ENCODE peak calls at places on chromosomes 4 and X, in five cellular contexts. Y, E, F, N and W are unnamed samples.

GRCh38 chr4:84690481-84690880 is 107.6 kb downstream of the CDS1 start:
- DNase-seq in N (no peak), F (no peak), Y (no peak), E (no peak), W (no peak)

GRCh38 chrX:34943235-34943634 is 639 bp downstream of the FAM47B start:
- DNase-seq in F (no peak), N (no peak), E (no peak), Y (no peak), W (no peak)

GRCh38 chr4:7196283-7196651 is 3.9 kb downstream of the SORCS2 start:
- DNase-seq in F (no peak), E (no peak), Y (no peak), N (no peak), W (no peak)

GRCh38 chrX:136457303-136457917 is 30.3 kb upstream of the BRS3 start:
- DNase-seq in E (no peak), F (no peak), N (no peak), Y (no peak), W (no peak)

GRCh38 chrX:12791253-12792228 is at the start of gene PRPS2:
- DNase-seq in E (peak; percentile 33), F (peak; percentile 70), N (peak; percentile 80), Y (peak; percentile 75), W (peak; percentile 48)

GRCh38 chrX:98405376-98405775 is 1521.7 kb downstream of the RPA4 start:
- DNase-seq in N (no peak), E (no peak), F (no peak), Y (no peak), W (no peak)

GRCh38 chr4:81698536-81698935 is 226.8 kb upstream of the RASGEF1B start:
- DNase-seq in Y (no peak), N (peak; percentile 63), E (no peak), F (no peak), W (peak; percentile 20)

GRCh38 chrX:71143508-71143907 is 1.1 kb upstream of the NLGN3 start:
- DNase-seq in N (no peak), F (peak; percentile 77), E (no peak), Y (no peak), W (no peak)

GRCh38 chr4:147831452-147832192 is 99.7 kb downstream of the ARHGAP10 start:
- DNase-seq in E (no peak), Y (no peak), F (peak; percentile 73), N (no peak), W (no peak)

GRCh38 chrX:101708180-101708579 is 48.5 kb upstream of the ARMCX2 start:
- DNase-seq in E (no peak), F (no peak), N (no peak), Y (no peak), W (no peak)

GRCh38 chrX:155108427-155108826 is 37.1 kb downstream of the BRCC3 start:
- DNase-seq in E (no peak), F (no peak), N (no peak), Y (no peak), W (no peak)

GRCh38 chrX:13153796-13154195 is 109.4 kb upstream of the FAM9C start:
- DNase-seq in Y (no peak), F (no peak), N (no peak), E (no peak), W (no peak)

GRCh38 chrX:47514553-47515235 is 31.7 kb upstream of the ZNF41 start:
- DNase-seq in Y (no peak), E (no peak), N (no peak), F (no peak), W (no peak)